ENCODE peak calls at places on chromosomes 3 and 15, in five cellular contexts. K is posterior vena cava, G is NCI-H510A, Y is left lung, H is NCI-H2081. M is an unnamed sample.

GRCh38 chr3:41346698-41347097 is 147.4 kb downstream of the CTNNB1 start:
- DNase-seq in Y (no peak), H (no peak), K (no peak), G (no peak), M (no peak)

GRCh38 chr15:74884428-74885223 is 5.2 kb upstream of the MPI start:
- DNase-seq in Y (no peak), G (no peak), K (no peak), H (no peak), M (no peak)

GRCh38 chr3:197311591-197311990 is 13.2 kb upstream of the DLG1 start:
- DNase-seq in G (no peak), K (no peak), H (no peak), Y (no peak), M (no peak)

GRCh38 chr15:22786868-22787698 is 639 bp downstream of the NIPA1 start:
- DNase-seq in H (no peak), K (no peak), G (no peak), Y (no peak), M (no peak)

GRCh38 chr15:49215768-49216739 is 46.0 kb downstream of the GALK2 start:
- DNase-seq in Y (peak), K (no peak), H (peak), G (peak), M (no peak)

GRCh38 chr3:17782751-17783150 is 40.3 kb upstream of the TBC1D5 start:
- DNase-seq in G (no peak), H (no peak), Y (no peak), K (no peak), M (no peak)

GRCh38 chr3:124467980-124468902 is 262.0 kb upstream of the UMPS start:
- DNase-seq in G (no peak), Y (peak), H (peak), K (no peak), M (peak)

GRCh38 chr3:36945326-36945980 is 599 bp upstream of the TRANK1 start:
- DNase-seq in Y (no peak), H (no peak), G (no peak), K (no peak), M (no peak)

GRCh38 chr15:62138124-62138523 is 27.0 kb downstream of the C2CD4B start:
- DNase-seq in K (no peak), G (no peak), H (no peak), Y (no peak), M (no peak)

GRCh38 chr3:88113311-88114162 is 36.2 kb upstream of the C3orf38 start:
- DNase-seq in K (no peak), H (peak), Y (no peak), G (peak), M (peak)

GRCh38 chr15:51751687-51752683 is 588 bp downstream of the TMOD2 start:
- DNase-seq in G (no peak), K (no peak), H (peak), Y (peak), M (no peak)

GRCh38 chr3:48465237-48465530 is 18.6 kb downstream of the ATRIP start:
- DNase-seq in H (no peak), K (no peak), G (no peak), Y (no peak), M (no peak)

GRCh38 chr3:46705751-46706572 is 4.8 kb downstream of the TMIE start:
- DNase-seq in G (no peak), K (peak), H (peak), Y (peak), M (no peak)

GRCh38 chr15:89899303-89899946 is 5.6 kb upstream of the AP3S2 start:
- DNase-seq in H (no peak), K (no peak), Y (no peak), G (no peak), M (peak)

GRCh38 chr3:159726231-159726964 is 262.2 kb upstream of the IL12A start:
- DNase-seq in G (no peak), K (no peak), Y (no peak), H (no peak), M (no peak)

GRCh38 chr3:185823280-185824044 is 1.4 kb downstream of the IGF2BP2 start:
- DNase-seq in Y (peak), H (no peak), K (peak), G (peak), M (no peak)

GRCh38 chr3:153051427-153052095 is 110.5 kb upstream of the RAP2B start:
- DNase-seq in H (no peak), K (no peak), Y (no peak), G (no peak), M (no peak)

GRCh38 chr3:80606073-80606472 is 838.3 kb upstream of the ROBO1 start:
- DNase-seq in K (no peak), G (no peak), Y (no peak), H (no peak), M (no peak)

GRCh38 chr3:46664971-46665762 is 28.3 kb downstream of the ALS2CL start:
- DNase-seq in G (no peak), Y (no peak), K (peak), H (no peak), M (no peak)

GRCh38 chr15:53472210-53472609 is 287.3 kb downstream of the WDR72 start:
- DNase-seq in Y (no peak), H (no peak), G (no peak), K (no peak), M (no peak)

GRCh38 chr15:60819860-60820259 is 340.9 kb upstream of the ICE2 start:
- DNase-seq in K (no peak), H (no peak), Y (no peak), G (no peak), M (no peak)

GRCh38 chr3:124611520-124611919 is 118.7 kb upstream of the UMPS start:
- DNase-seq in K (no peak), H (no peak), G (no peak), Y (no peak), M (no peak)

GRCh38 chr15:55774113-55774970 is 31.4 kb upstream of the PRTG start:
- DNase-seq in H (no peak), Y (no peak), K (no peak), G (no peak), M (peak)

GRCh38 chr3:118587847-118588246 is 446.8 kb downstream of the IGSF11 start:
- DNase-seq in Y (no peak), K (no peak), G (no peak), H (no peak), M (no peak)

GRCh38 chr3:61371123-61371522 is 119.9 kb upstream of the FHIT start:
- DNase-seq in K (no peak), H (no peak), G (no peak), Y (no peak), M (peak)

GRCh38 chr15:27798807-27799206 is 300.3 kb downstream of the OCA2 start:
- DNase-seq in G (no peak), Y (no peak), H (no peak), K (no peak), M (no peak)

GRCh38 chr15:71335591-71335990 is 220.3 kb downstream of the THSD4 start:
- DNase-seq in K (no peak), Y (no peak), H (no peak), G (no peak), M (no peak)

GRCh38 chr3:132445812-132446211 is 28.5 kb downstream of the DNAJC13 start:
- DNase-seq in K (no peak), Y (no peak), H (no peak), G (no peak), M (peak)

M was measured in HL-60.